ENCODE peak calls at places on chromosomes 3 and 15, in nine cellular contexts. H, J, B, K, F, N, O, R and M are unnamed samples.

GRCh38 chr3:194305356-194306108 is 45.6 kb downstream of the CPN2 start:
- DNase-seq in H (no peak), J (no peak), B (no peak), K (no peak), F (no peak), N (peak), O (no peak), R (no peak), M (no peak)

GRCh38 chr15:32669870-32670623 is 28.5 kb downstream of the SCG5 start:
- DNase-seq in H (no peak), J (no peak), B (no peak), K (no peak), F (no peak), N (peak), O (no peak), R (no peak), M (no peak)

GRCh38 chr3:161475905-161476304 is 20.7 kb upstream of the OTOL1 start:
- DNase-seq in H (no peak), J (no peak), B (no peak), K (no peak), F (peak), N (no peak), O (no peak), R (no peak), M (peak)

GRCh38 chr3:194042947-194043346 is 93.0 kb upstream of the HES1 start:
- DNase-seq in H (no peak), J (no peak), B (no peak), K (no peak), F (peak), N (peak), O (no peak), R (no peak), M (no peak)

GRCh38 chr3:114418724-114419543 is 125.1 kb downstream of the TIGIT start:
- DNase-seq in H (no peak), J (peak), B (no peak), K (no peak), F (peak), N (peak), O (no peak), R (no peak), M (peak)

GRCh38 chr3:43372809-43373587 is 86.7 kb downstream of the SNRK start:
- DNase-seq in H (no peak), J (no peak), B (no peak), K (no peak), F (no peak), N (peak), O (no peak), R (no peak), M (no peak)

GRCh38 chr3:159634414-159634813 is 354.2 kb upstream of the IL12A start:
- DNase-seq in H (no peak), J (no peak), B (no peak), K (no peak), F (peak), N (peak), O (no peak), R (no peak), M (no peak)

GRCh38 chr15:87591521-87591920 is 665.0 kb downstream of the NTRK3 start:
- DNase-seq in H (no peak), J (no peak), B (no peak), K (no peak), F (no peak), N (no peak), O (no peak), R (no peak), M (no peak)